ENCODE peak calls at places on chromosomes 7 and 10, in six cellular contexts. U, K, R, O, T and V are unnamed samples.

GRCh38 chr7:154927624-154928125 is 75.2 kb downstream of the PAXIP1 start:
- DNase-seq in U (peak), K (peak), R (peak), O (peak), T (peak), V (no peak)

GRCh38 chr7:92898798-92899197 is 62.4 kb upstream of the CDK6 start:
- DNase-seq in U (no peak), K (no peak), R (no peak), O (no peak), T (no peak), V (no peak)

GRCh38 chr7:2920956-2921708 is 77.0 kb upstream of the GNA12 start:
- DNase-seq in U (no peak), K (no peak), R (no peak), O (no peak), T (no peak), V (no peak)

GRCh38 chr10:124632064-124632531 is 112.1 kb downstream of the FAM53B start:
- DNase-seq in U (no peak), K (no peak), R (no peak), O (no peak), T (peak), V (no peak)

GRCh38 chr7:135753616-135754413 is 5.2 kb upstream of the FAM180A start:
- DNase-seq in U (no peak), K (no peak), R (no peak), O (no peak), T (no peak), V (no peak)

GRCh38 chr7:108222236-108222892 is 92.2 kb upstream of the LAMB4 start:
- DNase-seq in U (no peak), K (no peak), R (no peak), O (peak), T (no peak), V (no peak)

GRCh38 chr10:76632158-76633051 is 1005.2 kb downstream of the KCNMA1 start:
- DNase-seq in U (peak), K (peak), R (peak), O (no peak), T (no peak), V (no peak)

GRCh38 chr7:1950623-1951523 is 280.8 kb downstream of the ELFN1 start:
- DNase-seq in U (peak), K (no peak), R (no peak), O (no peak), T (no peak), V (no peak)

GRCh38 chr7:46032936-46033335 is 111.9 kb upstream of the IGFBP3 start:
- DNase-seq in U (no peak), K (no peak), R (no peak), O (peak), T (no peak), V (no peak)

GRCh38 chr7:91242097-91242846 is 22.0 kb upstream of the FZD1 start:
- DNase-seq in U (no peak), K (no peak), R (peak), O (peak), T (no peak), V (no peak)

GRCh38 chr7:94400643-94401042 is 5.9 kb downstream of the COL1A2 start:
- DNase-seq in U (no peak), K (no peak), R (no peak), O (peak), T (no peak), V (no peak)

GRCh38 chr10:100744136-100744979 is 1.0 kb upstream of the PAX2 start:
- DNase-seq in U (no peak), K (no peak), R (peak), O (no peak), T (no peak), V (no peak)

GRCh38 chr7:123972045-123972444 is 47.0 kb downstream of the SPAM1 start:
- DNase-seq in U (no peak), K (no peak), R (no peak), O (no peak), T (no peak), V (no peak)

GRCh38 chr10:94320285-94320914 is 42.3 kb downstream of the NOC3L start:
- DNase-seq in U (peak), K (peak), R (peak), O (peak), T (peak), V (peak)

GRCh38 chr7:11355571-11355970 is 381.9 kb downstream of the PHF14 start:
- DNase-seq in U (no peak), K (no peak), R (no peak), O (no peak), T (no peak), V (no peak)

GRCh38 chr7:31052841-31053601 is 913 bp downstream of the ADCYAP1R1 start:
- DNase-seq in U (no peak), K (no peak), R (peak), O (no peak), T (no peak), V (no peak)

GRCh38 chr7:2215851-2216250 is 16.9 kb downstream of the MAD1L1 start:
- DNase-seq in U (no peak), K (no peak), R (no peak), O (no peak), T (no peak), V (no peak)

GRCh38 chr10:79311581-79312407 is 35.5 kb upstream of the PPIF start:
- DNase-seq in U (peak), K (no peak), R (no peak), O (no peak), T (no peak), V (no peak)

GRCh38 chr10:125629758-125630376 is 53.1 kb downstream of the TEX36 start:
- DNase-seq in U (no peak), K (peak), R (peak), O (peak), T (no peak), V (no peak)

GRCh38 chr10:2772791-2773644 is 294.3 kb upstream of the PFKP start:
- DNase-seq in U (no peak), K (no peak), R (no peak), O (no peak), T (no peak), V (no peak)

GRCh38 chr7:149005427-149006344 is 22.6 kb downstream of the PDIA4 start:
- DNase-seq in U (peak), K (peak), R (peak), O (peak), T (peak), V (peak)

GRCh38 chr7:124457841-124458240 is 307.8 kb downstream of the GPR37 start:
- DNase-seq in U (no peak), K (no peak), R (no peak), O (peak), T (no peak), V (no peak)

GRCh38 chr7:32536016-32536415 is 40.7 kb downstream of the AVL9 start:
- DNase-seq in U (no peak), K (no peak), R (no peak), O (peak), T (no peak), V (no peak)

GRCh38 chr7:23955145-23955544 is 245.1 kb downstream of the STK31 start:
- DNase-seq in U (no peak), K (no peak), R (no peak), O (no peak), T (no peak), V (no peak)

GRCh38 chr7:28062197-28062988 is 118.2 kb downstream of the JAZF1 start:
- DNase-seq in U (peak), K (peak), R (peak), O (peak), T (no peak), V (no peak)